ENCODE peak calls at places on chromosomes 3 and 15, in five cellular contexts. B is IMR-90; X is CD8-positive, alpha-beta memory T cell; K is right cardiac atrium; J is left ventricle myocardium inferior. L is an unnamed sample. For H3K4me1, the result is how much of the 10 kb centered on the place peaks cover.

GRCh38 chr3:10463191-10464067 is 42.0 kb downstream of the ATP2B2 start:
- DNase-seq in B (no peak), X (no peak), K (no peak), J (no peak), L (no peak)

GRCh38 chr3:182983811-182984210 is 3.5 kb upstream of the DCUN1D1 start:
- DNase-seq in B (peak), X (no peak), K (no peak), J (no peak), L (no peak)

GRCh38 chr3:39780352-39780751 is 29.1 kb upstream of the MYRIP start:
- DNase-seq in B (no peak), X (no peak), K (no peak), J (no peak), L (no peak)

GRCh38 chr3:155026999-155027591 is 53.0 kb upstream of the MME start:
- DNase-seq in B (peak), X (no peak), K (no peak), J (no peak), L (no peak)

GRCh38 chr15:40847225-40847961 is 3.5 kb downstream of the SPINT1 start:
- DNase-seq in B (peak), X (no peak), K (peak), J (peak), L (no peak)

GRCh38 chr3:57582470-57583168 is 14.5 kb downstream of the ARF4 start:
- DNase-seq in B (no peak), X (no peak), K (no peak), J (no peak), L (no peak)

GRCh38 chr3:73143821-73144237 is 82.4 kb downstream of the EBLN2 start:
- DNase-seq in B (no peak), X (no peak), K (peak), J (no peak), L (no peak)

GRCh38 chr3:195113536-195113935 is 157.4 kb downstream of the XXYLT1 start:
- DNase-seq in B (no peak), X (peak), K (no peak), J (no peak), L (no peak)

GRCh38 chr15:26614734-26615133 is 158.1 kb downstream of the GABRB3 start:
- DNase-seq in B (no peak), X (no peak), K (no peak), J (no peak), L (no peak)

GRCh38 chr3:65995030-65995429 is 43.7 kb downstream of the MAGI1 start:
- DNase-seq in B (peak), X (no peak), K (no peak), J (no peak), L (no peak)

GRCh38 chr3:194285859-194286197 is 65.3 kb downstream of the CPN2 start:
- DNase-seq in B (no peak), X (no peak), K (no peak), J (no peak), L (no peak)

GRCh38 chr3:184448321-184449160 is 68.7 kb downstream of the CHRD start:
- DNase-seq in B (peak), X (no peak), K (no peak), J (no peak), L (no peak)

GRCh38 chr3:126348308-126348920 is 8.8 kb downstream of the KLF15 start:
- DNase-seq in B (no peak), X (no peak), K (peak), J (no peak), L (no peak)

GRCh38 chr3:184358140-184358767 is 3.2 kb downstream of the CLCN2 start:
- DNase-seq in B (no peak), X (no peak), K (no peak), J (no peak), L (no peak)

GRCh38 chr3:11554236-11554610 is 89.5 kb downstream of the VGLL4 start:
- DNase-seq in B (no peak), X (peak), K (no peak), J (peak), L (no peak)

GRCh38 chr15:64635486-64635815 is 139.9 kb downstream of the RBPMS2 start:
- DNase-seq in B (peak), X (no peak), K (no peak), J (no peak), L (no peak)

GRCh38 chr15:78075490-78076230 is 1.9 kb downstream of the TBC1D2B start:
- DNase-seq in B (peak), X (peak), K (peak), J (no peak), L (no peak)

GRCh38 chr3:34175636-34176186 is 377.3 kb downstream of the PDCD6IP start:
- DNase-seq in B (no peak), X (no peak), K (no peak), J (no peak), L (no peak)

GRCh38 chr15:64521201-64521600 is 60.8 kb downstream of the ZNF609 start:
- DNase-seq in B (no peak), X (no peak), K (no peak), J (no peak), L (no peak)

DNA sequence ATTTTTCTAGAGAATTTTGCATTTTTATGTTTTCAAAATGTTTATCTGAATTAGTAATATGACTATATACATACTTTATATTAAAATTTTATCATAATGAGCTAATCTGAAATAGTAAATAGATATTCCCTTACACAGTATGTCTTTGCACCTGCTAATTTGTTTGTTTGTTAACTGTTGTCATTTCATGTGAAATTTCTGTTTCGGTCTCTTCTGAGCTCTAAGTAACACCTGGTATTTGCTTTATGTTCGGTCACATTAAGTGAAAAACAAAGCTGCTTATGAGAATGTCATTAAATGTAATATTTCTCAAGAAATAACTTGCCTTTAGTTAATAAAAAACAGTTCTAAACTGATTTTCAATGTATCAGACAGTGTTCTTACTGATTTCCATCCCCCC is 61.1 kb downstream of the FNDC3B start:
- DNase-seq in B (no peak), X (no peak), K (no peak), J (no peak), L (no peak)
- H3K4me1 ChIP-seq in B (under half), X (half or more), K (under half), J (half or more), L (under half)

GRCh38 chr15:101459579-101460300 is 29.8 kb downstream of the PCSK6 start:
- DNase-seq in B (no peak), X (no peak), K (no peak), J (no peak), L (no peak)
- H3K4me1 ChIP-seq in B (under half), X (under half), K (under half), J (under half), L (under half)

GRCh38 chr3:187017511-187018230 is 87.3 kb downstream of the ST6GAL1 start:
- DNase-seq in B (no peak), X (no peak), K (peak), J (peak), L (no peak)
- H3K4me1 ChIP-seq in B (under half), X (half or more), K (under half), J (half or more), L (half or more)

GRCh38 chr3:134367869-134368750 is 6.1 kb downstream of the AMOTL2 start:
- DNase-seq in B (no peak), X (no peak), K (no peak), J (no peak), L (no peak)
- H3K4me1 ChIP-seq in B (half or more), X (under half), K (half or more), J (half or more), L (under half)

GRCh38 chr3:38138347-38139190 is at the start of gene MYD88:
- DNase-seq in B (peak), X (peak), K (peak), J (peak), L (peak)
- H3K4me1 ChIP-seq in B (under half), X (under half), K (under half), J (half or more), L (under half)

GRCh38 chr3:141486735-141487418 is at the start of gene RASA2:
- DNase-seq in B (peak), X (peak), K (peak), J (peak), L (peak)

GRCh38 chr3:141486416-141486734 is 452 bp upstream of the RASA2 start:
- DNase-seq in B (peak), X (no peak), K (no peak), J (no peak), L (no peak)

GRCh38 chr3:141487419-141488345 is 855 bp downstream of the RASA2 start:
- DNase-seq in B (peak), X (peak), K (peak), J (peak), L (peak)

GRCh38 chr3:141484701-141485287 is 2.0 kb upstream of the RASA2 start:
- DNase-seq in B (no peak), X (no peak), K (no peak), J (no peak), L (no peak)

DNA sequence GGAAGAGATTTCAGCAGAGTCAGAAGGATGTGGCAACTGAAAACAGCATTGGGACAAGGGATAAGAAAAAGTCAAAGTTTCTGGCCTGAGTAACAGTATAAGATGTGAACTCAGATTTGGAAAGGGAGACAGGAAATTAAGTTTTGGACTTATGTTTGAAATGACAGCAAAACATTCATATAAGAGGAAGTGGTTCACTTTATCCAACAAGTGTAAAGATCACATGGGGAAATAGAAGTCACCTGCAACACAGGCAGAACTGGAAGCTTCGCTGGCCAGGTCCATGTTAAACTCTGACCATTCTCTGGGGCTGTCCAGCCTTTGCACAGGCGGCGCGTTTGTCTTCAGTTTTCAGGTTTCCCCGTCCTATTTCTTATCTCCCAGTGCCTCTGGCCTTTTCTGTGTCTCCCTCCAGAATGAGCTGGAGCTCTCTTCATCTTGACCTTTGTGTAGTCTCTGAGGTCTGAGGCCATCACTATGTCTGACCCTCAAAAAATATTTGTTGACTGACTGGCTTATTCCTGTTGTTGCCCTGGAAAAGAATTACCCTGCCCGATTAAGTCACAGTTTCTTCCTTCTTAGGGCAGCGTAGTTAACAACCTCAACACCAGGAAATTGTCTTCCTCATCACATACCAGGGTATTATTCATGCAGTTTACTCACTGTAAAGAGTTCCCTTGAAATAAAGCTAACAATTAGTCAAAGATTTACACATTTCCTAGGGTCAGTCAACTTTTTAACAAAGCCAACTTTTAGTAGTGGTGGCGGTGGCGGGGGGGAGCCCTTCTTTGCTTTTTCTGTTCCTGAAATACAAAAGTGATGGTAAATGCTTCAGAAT is 1.0 kb upstream of the RASA2 start:
- DNase-seq in B (peak), X (no peak), K (peak), J (no peak), L (peak)
- H3K4me1 ChIP-seq in B (under half), X (under half), K (under half), J (under half), L (under half)

GRCh38 chr15:92316586-92317295 is 76.9 kb upstream of the ST8SIA2 start:
- DNase-seq in B (no peak), X (no peak), K (no peak), J (no peak), L (no peak)

GRCh38 chr15:92315144-92315543 is 78.5 kb upstream of the ST8SIA2 start:
- DNase-seq in B (no peak), X (no peak), K (no peak), J (no peak), L (no peak)

DNA sequence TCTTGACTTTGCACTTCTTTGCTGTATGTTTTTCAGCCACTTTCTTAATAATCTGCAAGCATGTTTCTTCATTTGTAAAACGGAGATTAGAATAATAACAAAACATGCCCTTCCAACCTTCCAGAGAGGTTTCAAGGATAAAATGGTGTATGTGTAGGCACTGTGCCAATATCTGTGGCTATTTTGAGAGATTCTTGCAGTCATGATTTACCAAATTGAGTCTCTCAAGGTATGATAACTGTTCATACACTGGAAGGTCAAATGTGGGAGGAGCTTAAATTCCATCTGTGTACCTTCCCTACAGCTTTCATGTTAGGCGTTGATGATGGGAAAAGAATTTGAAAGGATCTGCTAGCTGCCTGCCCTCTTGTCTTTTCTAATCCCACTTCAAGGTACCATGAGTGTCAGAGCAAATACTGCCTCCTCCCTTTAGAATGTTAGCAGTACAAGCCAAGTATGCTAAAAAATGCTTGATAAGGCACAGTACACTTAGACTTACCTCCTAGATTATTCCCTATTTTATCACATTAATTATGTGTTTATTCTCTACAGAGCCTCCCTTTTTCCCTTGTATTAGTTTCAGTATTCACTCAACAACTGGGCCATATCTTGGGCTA is 78.0 kb upstream of the ST8SIA2 start:
- DNase-seq in B (no peak), X (no peak), K (no peak), J (no peak), L (no peak)
- H3K4me1 ChIP-seq in B (under half), X (under half), K (under half), J (under half), L (under half)

L was measured in naive thymus-derived CD4-positive, alpha-beta T cell.